ENCODE peak calls at places on chromosomes 3 and 15, in nine cellular contexts. One of them, this sample, is unnamed.

GRCh38 chr3:6532101-6532500 is 328.8 kb upstream of the GRM7 start:
- DNase-seq in heart right ventricle: no peak
- DNase-seq in mesothelial cell of epicardium: no peak
- DNase-seq in CD8-positive, alpha-beta T cell: no peak
- DNase-seq in H9: no peak
- DNase-seq in SK-N-SH: no peak
- DNase-seq in Panc1: no peak
- DNase-seq in cardiac fibroblast: no peak
- DNase-seq in psoas muscle: no peak
- DNase-seq in this sample: no peak

GRCh38 chr15:40843885-40844542 is at the start of gene SPINT1:
- DNase-seq in heart right ventricle: no peak
- DNase-seq in mesothelial cell of epicardium: peak
- DNase-seq in CD8-positive, alpha-beta T cell: peak
- DNase-seq in H9: peak
- DNase-seq in SK-N-SH: peak
- DNase-seq in Panc1: no peak
- DNase-seq in cardiac fibroblast: no peak
- DNase-seq in psoas muscle: no peak
- DNase-seq in this sample: no peak

GRCh38 chr3:9056581-9056980 is 93.3 kb upstream of the RAD18 start:
- DNase-seq in heart right ventricle: no peak
- DNase-seq in mesothelial cell of epicardium: no peak
- DNase-seq in CD8-positive, alpha-beta T cell: no peak
- DNase-seq in H9: no peak
- DNase-seq in SK-N-SH: no peak
- DNase-seq in Panc1: no peak
- DNase-seq in cardiac fibroblast: no peak
- DNase-seq in psoas muscle: no peak
- DNase-seq in this sample: no peak

GRCh38 chr3:90031121-90031520 is 923.7 kb downstream of the EPHA3 start:
- DNase-seq in heart right ventricle: no peak
- DNase-seq in mesothelial cell of epicardium: no peak
- DNase-seq in CD8-positive, alpha-beta T cell: no peak
- DNase-seq in H9: no peak
- DNase-seq in SK-N-SH: no peak
- DNase-seq in Panc1: no peak
- DNase-seq in cardiac fibroblast: no peak
- DNase-seq in psoas muscle: no peak
- DNase-seq in this sample: no peak

GRCh38 chr3:113117511-113118302 is 93.7 kb upstream of the BOC start:
- DNase-seq in heart right ventricle: peak
- DNase-seq in mesothelial cell of epicardium: no peak
- DNase-seq in CD8-positive, alpha-beta T cell: no peak
- DNase-seq in H9: no peak
- DNase-seq in SK-N-SH: no peak
- DNase-seq in Panc1: no peak
- DNase-seq in cardiac fibroblast: peak
- DNase-seq in psoas muscle: no peak
- DNase-seq in this sample: no peak

GRCh38 chr3:79406175-79406574 is 361.6 kb downstream of the ROBO1 start:
- DNase-seq in heart right ventricle: no peak
- DNase-seq in mesothelial cell of epicardium: no peak
- DNase-seq in CD8-positive, alpha-beta T cell: no peak
- DNase-seq in H9: peak
- DNase-seq in SK-N-SH: no peak
- DNase-seq in Panc1: no peak
- DNase-seq in cardiac fibroblast: no peak
- DNase-seq in psoas muscle: no peak
- DNase-seq in this sample: no peak

GRCh38 chr15:53445531-53445930 is 313.9 kb downstream of the WDR72 start:
- DNase-seq in heart right ventricle: no peak
- DNase-seq in mesothelial cell of epicardium: no peak
- DNase-seq in CD8-positive, alpha-beta T cell: no peak
- DNase-seq in H9: no peak
- DNase-seq in SK-N-SH: no peak
- DNase-seq in Panc1: no peak
- DNase-seq in cardiac fibroblast: no peak
- DNase-seq in psoas muscle: no peak
- DNase-seq in this sample: no peak

GRCh38 chr3:134846943-134847342 is 51.9 kb downstream of the EPHB1 start:
- DNase-seq in heart right ventricle: peak
- DNase-seq in mesothelial cell of epicardium: no peak
- DNase-seq in CD8-positive, alpha-beta T cell: no peak
- DNase-seq in H9: peak
- DNase-seq in SK-N-SH: no peak
- DNase-seq in Panc1: peak
- DNase-seq in cardiac fibroblast: peak
- DNase-seq in psoas muscle: no peak
- DNase-seq in this sample: no peak

GRCh38 chr3:182369861-182370260 is 423.4 kb upstream of the ATP11B start:
- DNase-seq in heart right ventricle: no peak
- DNase-seq in mesothelial cell of epicardium: no peak
- DNase-seq in CD8-positive, alpha-beta T cell: no peak
- DNase-seq in H9: no peak
- DNase-seq in SK-N-SH: no peak
- DNase-seq in Panc1: no peak
- DNase-seq in cardiac fibroblast: no peak
- DNase-seq in psoas muscle: no peak
- DNase-seq in this sample: no peak

GRCh38 chr3:112376413-112376812 is 43.5 kb downstream of the CD200 start:
- DNase-seq in heart right ventricle: no peak
- DNase-seq in mesothelial cell of epicardium: no peak
- DNase-seq in CD8-positive, alpha-beta T cell: no peak
- DNase-seq in H9: no peak
- DNase-seq in SK-N-SH: no peak
- DNase-seq in Panc1: no peak
- DNase-seq in cardiac fibroblast: peak
- DNase-seq in psoas muscle: no peak
- DNase-seq in this sample: no peak

GRCh38 chr15:45253330-45253729 is 1.3 kb downstream of the SLC28A2 start:
- DNase-seq in heart right ventricle: no peak
- DNase-seq in mesothelial cell of epicardium: no peak
- DNase-seq in CD8-positive, alpha-beta T cell: no peak
- DNase-seq in H9: peak
- DNase-seq in SK-N-SH: peak
- DNase-seq in Panc1: no peak
- DNase-seq in cardiac fibroblast: no peak
- DNase-seq in psoas muscle: no peak
- DNase-seq in this sample: no peak

GRCh38 chr3:114565201-114565600 is 271.4 kb downstream of the TIGIT start:
- DNase-seq in heart right ventricle: peak
- DNase-seq in mesothelial cell of epicardium: no peak
- DNase-seq in CD8-positive, alpha-beta T cell: no peak
- DNase-seq in H9: no peak
- DNase-seq in SK-N-SH: no peak
- DNase-seq in Panc1: no peak
- DNase-seq in cardiac fibroblast: peak
- DNase-seq in psoas muscle: peak
- DNase-seq in this sample: no peak

GRCh38 chr3:169323580-169324453 is 339.7 kb downstream of the MECOM start:
- DNase-seq in heart right ventricle: peak
- DNase-seq in mesothelial cell of epicardium: no peak
- DNase-seq in CD8-positive, alpha-beta T cell: no peak
- DNase-seq in H9: no peak
- DNase-seq in SK-N-SH: no peak
- DNase-seq in Panc1: no peak
- DNase-seq in cardiac fibroblast: peak
- DNase-seq in psoas muscle: no peak
- DNase-seq in this sample: no peak

GRCh38 chr3:37243811-37244748 is 69.7 kb upstream of the LRRFIP2 start:
- DNase-seq in heart right ventricle: peak
- DNase-seq in mesothelial cell of epicardium: peak
- DNase-seq in CD8-positive, alpha-beta T cell: peak
- DNase-seq in H9: peak
- DNase-seq in SK-N-SH: peak
- DNase-seq in Panc1: no peak
- DNase-seq in cardiac fibroblast: peak
- DNase-seq in psoas muscle: peak
- DNase-seq in this sample: peak

GRCh38 chr15:95017950-95018349 is 786.6 kb downstream of the MCTP2 start:
- DNase-seq in heart right ventricle: peak
- DNase-seq in mesothelial cell of epicardium: peak
- DNase-seq in CD8-positive, alpha-beta T cell: no peak
- DNase-seq in H9: peak
- DNase-seq in SK-N-SH: peak
- DNase-seq in Panc1: no peak
- DNase-seq in cardiac fibroblast: peak
- DNase-seq in psoas muscle: peak
- DNase-seq in this sample: no peak

GRCh38 chr3:69411331-69411730 is 25.4 kb upstream of the FRMD4B start:
- DNase-seq in heart right ventricle: no peak
- DNase-seq in mesothelial cell of epicardium: no peak
- DNase-seq in CD8-positive, alpha-beta T cell: no peak
- DNase-seq in H9: no peak
- DNase-seq in SK-N-SH: no peak
- DNase-seq in Panc1: no peak
- DNase-seq in cardiac fibroblast: peak
- DNase-seq in psoas muscle: no peak
- DNase-seq in this sample: no peak

GRCh38 chr15:40787344-40787841 is 17.6 kb downstream of the C15orf62 start:
- DNase-seq in heart right ventricle: no peak
- DNase-seq in mesothelial cell of epicardium: peak
- DNase-seq in CD8-positive, alpha-beta T cell: peak
- DNase-seq in H9: peak
- DNase-seq in SK-N-SH: no peak
- DNase-seq in Panc1: no peak
- DNase-seq in cardiac fibroblast: peak
- DNase-seq in psoas muscle: peak
- DNase-seq in this sample: no peak

GRCh38 chr15:52115598-52116427 is 3.2 kb upstream of the BCL2L10 start:
- DNase-seq in heart right ventricle: no peak
- DNase-seq in mesothelial cell of epicardium: no peak
- DNase-seq in CD8-positive, alpha-beta T cell: no peak
- DNase-seq in H9: no peak
- DNase-seq in SK-N-SH: no peak
- DNase-seq in Panc1: no peak
- DNase-seq in cardiac fibroblast: no peak
- DNase-seq in psoas muscle: no peak
- DNase-seq in this sample: no peak

GRCh38 chr3:37558580-37558979 is 303.1 kb upstream of the CTDSPL start:
- DNase-seq in heart right ventricle: no peak
- DNase-seq in mesothelial cell of epicardium: no peak
- DNase-seq in CD8-positive, alpha-beta T cell: no peak
- DNase-seq in H9: no peak
- DNase-seq in SK-N-SH: no peak
- DNase-seq in Panc1: no peak
- DNase-seq in cardiac fibroblast: no peak
- DNase-seq in psoas muscle: no peak
- DNase-seq in this sample: no peak

GRCh38 chr3:11635671-11636371 is 7.9 kb downstream of the VGLL4 start:
- DNase-seq in heart right ventricle: no peak
- DNase-seq in mesothelial cell of epicardium: no peak
- DNase-seq in CD8-positive, alpha-beta T cell: no peak
- DNase-seq in H9: no peak
- DNase-seq in SK-N-SH: no peak
- DNase-seq in Panc1: no peak
- DNase-seq in cardiac fibroblast: peak
- DNase-seq in psoas muscle: no peak
- DNase-seq in this sample: no peak

GRCh38 chr15:92226020-92226612 is 167.6 kb upstream of the ST8SIA2 start:
- DNase-seq in heart right ventricle: no peak
- DNase-seq in mesothelial cell of epicardium: no peak
- DNase-seq in CD8-positive, alpha-beta T cell: no peak
- DNase-seq in H9: peak
- DNase-seq in SK-N-SH: peak
- DNase-seq in Panc1: no peak
- DNase-seq in cardiac fibroblast: peak
- DNase-seq in psoas muscle: no peak
- DNase-seq in this sample: no peak
- TF ChIP-seq CTCF in heart right ventricle: peak
- TF ChIP-seq CTCF in mesothelial cell of epicardium: no peak
- TF ChIP-seq CTCF in CD8-positive, alpha-beta T cell: no peak
- TF ChIP-seq CTCF in H9: peak
- TF ChIP-seq CTCF in SK-N-SH: peak
- TF ChIP-seq CTCF in Panc1: peak
- TF ChIP-seq CTCF in cardiac fibroblast: no peak
- TF ChIP-seq CTCF in psoas muscle: peak
- TF ChIP-seq CTCF in this sample: no peak

DNA sequence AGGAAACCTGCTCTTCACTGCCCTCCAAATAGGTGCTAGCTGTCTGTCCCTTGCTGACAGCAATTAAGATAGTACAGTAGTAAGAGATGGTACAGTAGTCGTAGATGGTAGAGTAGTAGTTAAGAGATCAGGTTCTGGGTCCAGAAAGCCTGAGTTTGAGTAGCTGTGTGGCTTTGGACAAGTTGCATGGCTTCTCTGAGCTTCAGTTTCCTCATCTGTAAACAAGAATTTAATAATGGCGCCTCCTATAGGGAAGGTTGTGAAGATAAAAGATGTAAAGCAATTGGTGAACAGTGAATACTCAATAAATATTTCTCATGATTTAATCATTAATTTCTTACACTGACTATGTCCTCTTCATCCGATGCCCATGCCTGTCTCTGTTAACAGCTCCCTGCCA is 86.9 kb upstream of the BCL6 start:
- DNase-seq in heart right ventricle: no peak
- DNase-seq in mesothelial cell of epicardium: no peak
- DNase-seq in CD8-positive, alpha-beta T cell: no peak
- DNase-seq in H9: no peak
- DNase-seq in SK-N-SH: no peak
- DNase-seq in Panc1: no peak
- DNase-seq in cardiac fibroblast: no peak
- DNase-seq in psoas muscle: no peak
- DNase-seq in this sample: no peak
- TF ChIP-seq CTCF in heart right ventricle: no peak
- TF ChIP-seq CTCF in mesothelial cell of epicardium: peak
- TF ChIP-seq CTCF in CD8-positive, alpha-beta T cell: no peak
- TF ChIP-seq CTCF in H9: peak
- TF ChIP-seq CTCF in SK-N-SH: no peak
- TF ChIP-seq CTCF in Panc1: peak
- TF ChIP-seq CTCF in cardiac fibroblast: no peak
- TF ChIP-seq CTCF in psoas muscle: no peak
- TF ChIP-seq CTCF in this sample: peak

GRCh38 chr3:72811551-72811950 is 36.7 kb downstream of the SHQ1 start:
- DNase-seq in heart right ventricle: no peak
- DNase-seq in mesothelial cell of epicardium: no peak
- DNase-seq in CD8-positive, alpha-beta T cell: no peak
- DNase-seq in H9: no peak
- DNase-seq in SK-N-SH: no peak
- DNase-seq in Panc1: no peak
- DNase-seq in cardiac fibroblast: no peak
- DNase-seq in psoas muscle: no peak
- DNase-seq in this sample: no peak
- TF ChIP-seq CTCF in heart right ventricle: no peak
- TF ChIP-seq CTCF in mesothelial cell of epicardium: no peak
- TF ChIP-seq CTCF in CD8-positive, alpha-beta T cell: no peak
- TF ChIP-seq CTCF in H9: peak
- TF ChIP-seq CTCF in SK-N-SH: no peak
- TF ChIP-seq CTCF in Panc1: no peak
- TF ChIP-seq CTCF in cardiac fibroblast: no peak
- TF ChIP-seq CTCF in psoas muscle: no peak
- TF ChIP-seq CTCF in this sample: no peak

DNA sequence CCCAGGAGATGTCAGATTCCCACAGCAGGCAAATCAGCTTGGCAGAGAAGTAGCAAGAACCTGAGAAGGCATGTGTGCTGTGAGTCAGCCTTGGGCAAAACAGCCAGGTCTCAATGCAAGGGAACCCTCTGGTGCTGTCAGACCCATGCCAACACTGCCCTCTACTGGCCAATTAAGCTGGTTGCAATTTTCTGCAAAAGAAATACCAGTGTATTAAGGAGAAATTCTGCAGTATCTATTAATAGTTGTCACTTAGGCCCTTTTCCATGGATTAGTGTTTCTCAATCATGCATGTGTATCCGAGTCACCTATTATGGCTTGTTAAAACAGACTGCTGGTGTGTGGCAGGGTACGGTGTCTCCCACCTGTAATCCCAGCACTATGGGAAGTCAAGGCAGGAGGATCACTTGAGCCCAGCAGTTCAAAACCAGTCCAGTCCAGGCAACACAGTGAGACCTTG is 26.2 kb downstream of the MAP4 start:
- DNase-seq in heart right ventricle: peak
- DNase-seq in mesothelial cell of epicardium: peak
- DNase-seq in CD8-positive, alpha-beta T cell: peak
- DNase-seq in H9: peak
- DNase-seq in SK-N-SH: peak
- DNase-seq in Panc1: peak
- DNase-seq in cardiac fibroblast: peak
- DNase-seq in psoas muscle: peak
- DNase-seq in this sample: peak
- TF ChIP-seq CTCF in heart right ventricle: peak
- TF ChIP-seq CTCF in mesothelial cell of epicardium: peak
- TF ChIP-seq CTCF in CD8-positive, alpha-beta T cell: peak
- TF ChIP-seq CTCF in H9: peak
- TF ChIP-seq CTCF in SK-N-SH: peak
- TF ChIP-seq CTCF in Panc1: peak
- TF ChIP-seq CTCF in cardiac fibroblast: peak
- TF ChIP-seq CTCF in psoas muscle: peak
- TF ChIP-seq CTCF in this sample: peak